ENCODE peak calls at places on chromosomes 12 and 14, in seven cellular contexts. Y is Calu3, W is brain microvascular endothelial cell, J is heart right ventricle, Z is A549, B is adrenal gland, G is AG04450. Q is an unnamed sample.

GRCh38 chr12:76299536-76300296 is 48.5 kb downstream of the BBS10 start:
- DNase-seq in Y (no peak), W (no peak), J (no peak), Z (peak), B (no peak), G (no peak), Q (no peak)

GRCh38 chr12:114658002-114658441 is 26.0 kb downstream of the TBX3 start:
- DNase-seq in Y (no peak), W (no peak), J (no peak), Z (no peak), B (no peak), G (no peak), Q (no peak)

GRCh38 chr12:22794017-22794416 is 169.0 kb downstream of the ETNK1 start:
- DNase-seq in Y (no peak), W (no peak), J (no peak), Z (no peak), B (no peak), G (no peak), Q (no peak)

GRCh38 chr12:33825986-33826602 is 196.2 kb upstream of the ALG10 start:
- DNase-seq in Y (no peak), W (no peak), J (no peak), Z (no peak), B (no peak), G (no peak), Q (no peak)

GRCh38 chr14:55641290-55641689 is 61.3 kb downstream of the KTN1 start:
- DNase-seq in Y (no peak), W (no peak), J (no peak), Z (no peak), B (no peak), G (no peak), Q (no peak)

GRCh38 chr12:85866929-85867776 is 6.9 kb upstream of the NTS start:
- DNase-seq in Y (peak), W (peak), J (no peak), Z (peak), B (peak), G (peak), Q (peak)

GRCh38 chr12:70267550-70267949 is 24.3 kb downstream of the CNOT2 start:
- DNase-seq in Y (no peak), W (no peak), J (no peak), Z (peak), B (no peak), G (peak), Q (no peak)

GRCh38 chr14:63893701-63894458 is 41.1 kb downstream of the SYNE2 start:
- DNase-seq in Y (no peak), W (peak), J (peak), Z (peak), B (no peak), G (peak), Q (no peak)

GRCh38 chr14:99587463-99588278 is 16.3 kb downstream of the CCDC85C start:
- DNase-seq in Y (no peak), W (no peak), J (no peak), Z (no peak), B (peak), G (no peak), Q (no peak)

GRCh38 chr12:49874142-49874897 is 29.4 kb downstream of the FAIM2 start:
- DNase-seq in Y (no peak), W (no peak), J (no peak), Z (no peak), B (no peak), G (no peak), Q (no peak)

GRCh38 chr14:100285021-100285912 is 21.0 kb downstream of the SLC25A29 start:
- DNase-seq in Y (peak), W (no peak), J (peak), Z (peak), B (peak), G (no peak), Q (peak)

GRCh38 chr14:96250545-96250944 is 5.5 kb upstream of the BDKRB1 start:
- DNase-seq in Y (no peak), W (no peak), J (no peak), Z (no peak), B (no peak), G (no peak), Q (no peak)

GRCh38 chr12:68641138-68641537 is 30.4 kb downstream of the RAP1B start:
- DNase-seq in Y (peak), W (no peak), J (no peak), Z (no peak), B (no peak), G (no peak), Q (peak)

GRCh38 chr12:114673169-114673833 is 10.7 kb downstream of the TBX3 start:
- DNase-seq in Y (no peak), W (no peak), J (no peak), Z (no peak), B (peak), G (peak), Q (no peak)

GRCh38 chr12:20599757-20600156 is 95.4 kb upstream of the SLCO1C1 start:
- DNase-seq in Y (no peak), W (no peak), J (no peak), Z (no peak), B (no peak), G (no peak), Q (no peak)

GRCh38 chr12:22543246-22544037 is 900 bp downstream of the C2CD5 start:
- DNase-seq in Y (peak), W (no peak), J (peak), Z (peak), B (peak), G (no peak), Q (peak)

GRCh38 chr12:130705174-130705880 is 10.8 kb downstream of the RIMBP2 start:
- DNase-seq in Y (no peak), W (no peak), J (no peak), Z (no peak), B (no peak), G (no peak), Q (no peak)

GRCh38 chr12:19085090-19085489 is 44.4 kb upstream of the PLEKHA5 start:
- DNase-seq in Y (no peak), W (no peak), J (no peak), Z (no peak), B (no peak), G (no peak), Q (no peak)

GRCh38 chr14:76687611-76688372 is 73.5 kb upstream of the VASH1 start:
- DNase-seq in Y (no peak), W (peak), J (no peak), Z (no peak), B (no peak), G (no peak), Q (no peak)

GRCh38 chr14:76904100-76904739 is 78.0 kb downstream of the LRRC74A start:
- DNase-seq in Y (no peak), W (peak), J (peak), Z (peak), B (peak), G (peak), Q (no peak)

GRCh38 chr14:81273521-81273920 is 52.8 kb upstream of the GTF2A1 start:
- DNase-seq in Y (no peak), W (no peak), J (no peak), Z (no peak), B (no peak), G (no peak), Q (no peak)

GRCh38 chr12:90043264-90043663 is 334.6 kb upstream of the ATP2B1 start:
- DNase-seq in Y (no peak), W (peak), J (no peak), Z (no peak), B (no peak), G (no peak), Q (no peak)

GRCh38 chr14:59969319-59969718 is 49.4 kb downstream of the LRRC9 start:
- DNase-seq in Y (no peak), W (peak), J (no peak), Z (peak), B (no peak), G (peak), Q (no peak)

DNA sequence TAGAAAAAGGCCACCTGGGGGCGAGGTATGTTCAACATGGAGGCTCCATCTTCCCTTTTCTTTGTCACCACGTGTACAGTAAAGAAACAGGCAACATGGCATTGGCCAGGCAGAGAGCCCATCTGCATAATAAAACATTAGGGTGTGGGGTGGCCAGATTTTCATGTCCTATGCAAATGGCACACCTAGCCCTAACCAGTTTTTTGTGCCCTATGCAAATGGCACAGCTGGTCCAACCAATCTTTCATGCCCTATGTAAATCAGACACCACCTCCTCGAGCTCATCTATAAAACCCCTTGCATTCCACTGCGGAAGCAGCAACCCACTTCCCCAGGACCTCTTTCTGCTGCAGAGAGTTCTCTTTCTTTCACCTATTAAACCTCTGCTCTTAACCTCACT is 149.1 kb upstream of the RGS6 start:
- DNase-seq in Y (no peak), W (no peak), J (no peak), Z (no peak), B (no peak), G (no peak), Q (no peak)
- TF ChIP-seq CTCF in Y (no peak), W (no peak), J (no peak), Z (no peak), B (no peak), G (no peak), Q (no peak)

GRCh38 chr12:105092336-105092735 is 8.1 kb upstream of the ALDH1L2 start:
- DNase-seq in Y (peak), W (no peak), J (no peak), Z (no peak), B (no peak), G (no peak), Q (no peak)
- TF ChIP-seq CTCF in Y (no peak), W (no peak), J (no peak), Z (no peak), B (no peak), G (no peak), Q (no peak)

DNA sequence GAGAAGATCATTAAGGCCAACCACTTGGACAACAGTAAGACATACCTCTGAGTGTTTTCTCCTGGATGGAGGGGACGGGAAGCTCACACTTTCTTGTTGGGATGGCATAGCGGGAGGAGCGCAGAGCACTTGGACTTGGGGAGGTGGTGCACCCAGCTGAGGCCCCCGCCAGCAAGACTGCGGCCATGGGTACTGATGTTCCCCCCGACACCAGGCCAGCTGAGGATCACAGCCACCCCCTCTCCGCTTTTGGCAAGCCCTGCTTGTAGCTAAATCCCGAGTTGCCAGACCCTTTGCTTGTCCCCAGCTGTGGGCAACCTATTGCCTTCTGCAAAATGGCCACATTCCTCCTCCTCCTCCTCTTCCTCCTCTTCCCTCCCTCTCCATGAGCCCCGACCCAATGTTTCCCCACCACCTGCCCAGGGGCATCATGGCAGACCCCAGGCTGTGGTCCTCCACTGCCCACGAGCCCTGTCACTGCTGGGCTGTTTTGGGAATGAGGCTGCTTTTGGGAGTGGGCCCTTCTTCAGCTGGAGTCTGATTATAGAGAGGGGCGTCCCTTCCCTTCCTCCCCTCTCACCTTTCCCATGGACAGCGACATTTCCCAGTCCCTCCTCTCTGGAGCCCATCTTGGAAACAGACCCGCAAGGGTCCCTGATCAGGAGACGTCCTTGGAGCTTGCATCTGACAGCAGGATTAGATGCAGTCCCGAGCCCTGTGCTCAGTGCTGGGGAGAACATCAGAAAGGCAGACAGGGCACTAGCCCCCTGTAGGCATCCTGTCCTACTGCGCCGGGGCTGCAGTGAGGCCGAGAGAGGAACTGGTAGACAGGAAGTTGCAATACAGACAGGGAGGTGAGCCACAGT is 62.9 kb downstream of the PRMT8 start:
- DNase-seq in Y (no peak), W (no peak), J (no peak), Z (no peak), B (no peak), G (no peak), Q (no peak)
- TF ChIP-seq CTCF in Y (no peak), W (peak), J (no peak), Z (no peak), B (no peak), G (no peak), Q (no peak)

GRCh38 chr12:95997276-95997675 is 1.1 kb upstream of the HAL start:
- DNase-seq in Y (no peak), W (no peak), J (no peak), Z (no peak), B (no peak), G (no peak), Q (no peak)

GRCh38 chr12:95997911-95998510 is 1.9 kb upstream of the HAL start:
- DNase-seq in Y (no peak), W (no peak), J (no peak), Z (no peak), B (no peak), G (no peak), Q (no peak)

GRCh38 chr12:96000858-96001257 is 4.7 kb upstream of the HAL start:
- DNase-seq in Y (no peak), W (no peak), J (no peak), Z (no peak), B (no peak), G (no peak), Q (no peak)

GRCh38 chr12:95999484-95999883 is 3.3 kb upstream of the HAL start:
- DNase-seq in Y (no peak), W (no peak), J (no peak), Z (no peak), B (no peak), G (no peak), Q (no peak)

DNA sequence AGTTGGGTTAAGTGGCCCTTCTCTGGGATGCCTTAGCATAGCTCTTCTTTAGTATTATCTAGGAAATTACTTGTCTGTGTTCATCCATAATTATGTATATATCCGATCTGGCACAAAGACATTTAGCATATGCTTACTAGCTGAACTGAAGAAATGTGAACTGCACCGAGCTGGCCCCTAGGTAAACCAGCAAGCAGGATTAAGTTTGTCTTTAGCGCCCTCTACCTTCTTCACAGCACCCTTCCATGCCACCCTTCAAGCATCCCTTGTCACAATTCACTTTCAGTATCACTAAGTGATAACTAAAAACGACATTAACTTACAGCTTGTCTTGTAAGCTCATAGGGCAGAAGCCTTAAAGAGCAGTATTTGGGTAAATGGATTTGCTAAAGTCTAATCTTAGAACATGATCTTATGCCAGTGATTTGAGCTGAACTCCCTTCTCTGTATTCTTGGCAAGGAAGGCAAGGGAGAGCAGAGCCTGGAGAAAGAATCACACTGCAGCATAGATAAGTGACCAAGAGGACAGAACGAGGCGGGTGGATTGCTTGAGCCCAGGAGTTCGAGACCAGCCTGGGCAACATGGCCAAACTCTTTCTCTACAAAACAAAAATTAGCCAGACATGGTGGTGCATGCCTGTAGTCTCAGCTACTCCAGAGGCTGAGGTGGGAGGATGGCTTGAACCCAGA is 2.6 kb upstream of the HAL start:
- DNase-seq in Y (peak), W (peak), J (no peak), Z (peak), B (peak), G (peak), Q (peak)
- TF ChIP-seq CTCF in Y (peak), W (peak), J (peak), Z (peak), B (peak), G (peak), Q (peak)

GRCh38 chr12:117100251-117100650 is 1.0 kb upstream of the TESC start:
- DNase-seq in Y (peak), W (no peak), J (no peak), Z (peak), B (peak), G (no peak), Q (no peak)
- TF ChIP-seq CTCF in Y (no peak), W (peak), J (peak), Z (peak), B (peak), G (peak), Q (peak)

DNA sequence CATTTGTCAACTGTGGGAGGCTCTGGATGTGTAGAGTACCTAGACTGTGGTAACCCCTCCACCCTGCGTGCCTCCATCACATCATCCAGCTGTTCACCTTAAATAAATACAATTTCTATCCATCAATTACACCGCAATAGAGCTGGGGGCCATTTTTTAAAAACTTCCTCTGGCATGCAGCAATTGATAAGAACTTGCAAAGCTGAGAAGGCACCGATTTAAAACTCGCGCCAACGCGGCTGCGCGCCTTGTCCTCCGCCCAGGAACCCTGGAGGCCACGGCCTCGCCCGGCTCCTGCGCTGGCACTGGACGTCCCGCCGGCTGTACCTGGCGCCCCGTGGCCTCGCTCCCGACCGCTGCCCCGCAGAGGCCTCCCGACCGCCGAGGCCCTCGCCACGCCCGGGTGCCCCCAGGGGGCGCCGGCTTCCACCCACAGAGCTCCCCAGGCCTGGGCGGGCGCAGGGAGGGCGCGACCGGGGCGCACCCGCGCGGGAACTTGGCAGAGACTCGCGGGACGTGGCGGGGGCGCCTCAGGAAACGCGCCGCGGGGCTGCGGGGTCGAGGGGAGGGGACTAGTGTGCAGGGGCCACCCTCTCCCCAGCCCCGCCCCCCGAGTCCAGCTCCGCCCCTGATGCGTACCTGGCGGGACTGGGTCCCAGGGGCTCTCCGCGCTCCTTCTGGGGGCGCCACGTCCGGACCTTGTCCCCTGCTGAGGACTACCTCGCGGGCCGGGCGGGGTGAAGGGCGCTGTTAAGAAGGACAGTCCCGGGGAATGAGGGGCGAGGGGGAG is 65.6 kb downstream of the TNFAIP2 start:
- DNase-seq in Y (peak), W (no peak), J (peak), Z (peak), B (peak), G (no peak), Q (peak)
- TF ChIP-seq CTCF in Y (peak), W (no peak), J (peak), Z (peak), B (no peak), G (peak), Q (no peak)

Q was measured in GM13976.